ENCODE peak calls at places on chromosomes 2 and 18, in four cellular contexts. One of them, this sample, is unnamed.

GRCh38 chr2:177298191-177298590 is 33.7 kb upstream of the NFE2L2 start:
- DNase-seq in MM.1S: no peak
- DNase-seq in iPS DF 6.9: no peak
- DNase-seq in progenitor cell of endocrine pancreas: no peak
- DNase-seq in this sample: no peak

GRCh38 chr18:4549164-4549920 is 94.2 kb upstream of the DLGAP1 start:
- DNase-seq in MM.1S: no peak
- DNase-seq in iPS DF 6.9: no peak
- DNase-seq in progenitor cell of endocrine pancreas: no peak
- DNase-seq in this sample: no peak

GRCh38 chr18:6397931-6398566 is 16.7 kb downstream of the L3MBTL4 start:
- DNase-seq in MM.1S: no peak
- DNase-seq in iPS DF 6.9: no peak
- DNase-seq in progenitor cell of endocrine pancreas: no peak
- DNase-seq in this sample: no peak

GRCh38 chr18:10454800-10455550 is 540 bp downstream of the APCDD1 start:
- DNase-seq in MM.1S: peak; percentile 7
- DNase-seq in iPS DF 6.9: no peak
- DNase-seq in progenitor cell of endocrine pancreas: peak; percentile 43
- DNase-seq in this sample: no peak

GRCh38 chr18:13643261-13643671 is 83.1 kb downstream of the FAM210A start:
- DNase-seq in MM.1S: no peak
- DNase-seq in iPS DF 6.9: no peak
- DNase-seq in progenitor cell of endocrine pancreas: no peak
- DNase-seq in this sample: no peak

GRCh38 chr2:167842047-167842446 is 405.3 kb downstream of the STK39 start:
- DNase-seq in MM.1S: no peak
- DNase-seq in iPS DF 6.9: no peak
- DNase-seq in progenitor cell of endocrine pancreas: no peak
- DNase-seq in this sample: no peak

GRCh38 chr18:41134426-41134825 is 820.6 kb upstream of the PIK3C3 start:
- DNase-seq in MM.1S: no peak
- DNase-seq in iPS DF 6.9: no peak
- DNase-seq in progenitor cell of endocrine pancreas: no peak
- DNase-seq in this sample: no peak

GRCh38 chr2:160220001-160220400 is 19.9 kb upstream of the ITGB6 start:
- DNase-seq in MM.1S: no peak
- DNase-seq in iPS DF 6.9: no peak
- DNase-seq in progenitor cell of endocrine pancreas: no peak
- DNase-seq in this sample: no peak

GRCh38 chr18:63363951-63364350 is 3.1 kb downstream of the KDSR start:
- DNase-seq in MM.1S: no peak
- DNase-seq in iPS DF 6.9: no peak
- DNase-seq in progenitor cell of endocrine pancreas: no peak
- DNase-seq in this sample: no peak

GRCh38 chr2:82994186-82994585 is 1464.9 kb downstream of the SUCLG1 start:
- DNase-seq in MM.1S: no peak
- DNase-seq in iPS DF 6.9: no peak
- DNase-seq in progenitor cell of endocrine pancreas: no peak
- DNase-seq in this sample: peak; percentile 77

GRCh38 chr2:81894451-81894990 is 1590.0 kb upstream of the LRRTM1 start:
- DNase-seq in MM.1S: no peak
- DNase-seq in iPS DF 6.9: no peak
- DNase-seq in progenitor cell of endocrine pancreas: no peak
- DNase-seq in this sample: peak; percentile 66

GRCh38 chr2:240627736-240628506 is 2.6 kb downstream of the GPR35 start:
- DNase-seq in MM.1S: no peak
- DNase-seq in iPS DF 6.9: no peak
- DNase-seq in progenitor cell of endocrine pancreas: no peak
- DNase-seq in this sample: no peak

GRCh38 chr2:227163998-227164744 is at the start of the genes COL4A3 and COL4A4:
- DNase-seq in MM.1S: peak; percentile 81
- DNase-seq in iPS DF 6.9: no peak
- DNase-seq in progenitor cell of endocrine pancreas: peak; percentile 28
- DNase-seq in this sample: peak; percentile 49

GRCh38 chr2:5453648-5454390 is 238.4 kb upstream of the SOX11 start:
- DNase-seq in MM.1S: no peak
- DNase-seq in iPS DF 6.9: no peak
- DNase-seq in progenitor cell of endocrine pancreas: no peak
- DNase-seq in this sample: no peak

GRCh38 chr2:235850771-235851551 is 317.2 kb downstream of the GBX2 start:
- DNase-seq in MM.1S: no peak
- DNase-seq in iPS DF 6.9: no peak
- DNase-seq in progenitor cell of endocrine pancreas: no peak
- DNase-seq in this sample: no peak

GRCh38 chr2:206218792-206219509 is 55.5 kb upstream of the ZDBF2 start:
- DNase-seq in MM.1S: peak; percentile 60
- DNase-seq in iPS DF 6.9: no peak
- DNase-seq in progenitor cell of endocrine pancreas: no peak
- DNase-seq in this sample: no peak

GRCh38 chr2:217331577-217332139 is 471.8 kb upstream of the TNP1 start:
- DNase-seq in MM.1S: no peak
- DNase-seq in iPS DF 6.9: no peak
- DNase-seq in progenitor cell of endocrine pancreas: peak; percentile 28
- DNase-seq in this sample: peak; percentile 90

GRCh38 chr2:74935883-74936483 is 22.5 kb upstream of the POLE4 start:
- DNase-seq in MM.1S: no peak
- DNase-seq in iPS DF 6.9: no peak
- DNase-seq in progenitor cell of endocrine pancreas: no peak
- DNase-seq in this sample: no peak

GRCh38 chr2:157990173-157990572 is 111.5 kb upstream of the UPP2 start:
- DNase-seq in MM.1S: no peak
- DNase-seq in iPS DF 6.9: peak; percentile 29
- DNase-seq in progenitor cell of endocrine pancreas: no peak
- DNase-seq in this sample: no peak

GRCh38 chr18:12766986-12767433 is 64.2 kb downstream of the PSMG2 start:
- DNase-seq in MM.1S: no peak
- DNase-seq in iPS DF 6.9: peak; percentile 79
- DNase-seq in progenitor cell of endocrine pancreas: peak; percentile 21
- DNase-seq in this sample: no peak

GRCh38 chr2:157087373-157088005 is 170.0 kb upstream of the GALNT5 start:
- DNase-seq in MM.1S: no peak
- DNase-seq in iPS DF 6.9: no peak
- DNase-seq in progenitor cell of endocrine pancreas: no peak
- DNase-seq in this sample: no peak

GRCh38 chr2:136670-137069 is 90.4 kb upstream of the FAM110C start:
- DNase-seq in MM.1S: no peak
- DNase-seq in iPS DF 6.9: no peak
- DNase-seq in progenitor cell of endocrine pancreas: no peak
- DNase-seq in this sample: no peak

This sample was measured in PC-3.